ENCODE peak calls at places on chromosomes 3 and 15, in nine cellular contexts. One of them, this sample, is unnamed.

GRCh38 chr3:29577250-29577649 is 296.4 kb downstream of the RBMS3 start:
- DNase-seq in hypothalamus: no peak
- DNase-seq in T-helper 17 cell: no peak
- DNase-seq in GM13976: no peak
- DNase-seq in LoVo: no peak
- DNase-seq in M059J: no peak
- DNase-seq in NCI-H510A treated with DMSO at 0.1 percent for 48 hours: no peak
- DNase-seq in HEK293T: no peak
- DNase-seq in NCI-H69: no peak
- DNase-seq in this sample: no peak

GRCh38 chr3:25354071-25354470 is 74.0 kb upstream of the RARB start:
- DNase-seq in hypothalamus: no peak
- DNase-seq in T-helper 17 cell: no peak
- DNase-seq in GM13976: no peak
- DNase-seq in LoVo: no peak
- DNase-seq in M059J: peak
- DNase-seq in NCI-H510A treated with DMSO at 0.1 percent for 48 hours: no peak
- DNase-seq in HEK293T: no peak
- DNase-seq in NCI-H69: no peak
- DNase-seq in this sample: no peak

GRCh38 chr3:16240229-16241023 is 24.3 kb downstream of the DPH3 start:
- DNase-seq in hypothalamus: no peak
- DNase-seq in T-helper 17 cell: no peak
- DNase-seq in GM13976: no peak
- DNase-seq in LoVo: peak
- DNase-seq in M059J: peak
- DNase-seq in NCI-H510A treated with DMSO at 0.1 percent for 48 hours: no peak
- DNase-seq in HEK293T: no peak
- DNase-seq in NCI-H69: no peak
- DNase-seq in this sample: no peak

GRCh38 chr15:43067717-43068461 is 37.9 kb downstream of the UBR1 start:
- DNase-seq in hypothalamus: no peak
- DNase-seq in T-helper 17 cell: no peak
- DNase-seq in GM13976: peak
- DNase-seq in LoVo: no peak
- DNase-seq in M059J: no peak
- DNase-seq in NCI-H510A treated with DMSO at 0.1 percent for 48 hours: no peak
- DNase-seq in HEK293T: no peak
- DNase-seq in NCI-H69: no peak
- DNase-seq in this sample: no peak

GRCh38 chr3:111143-112069 is 85.2 kb upstream of the CHL1 start:
- DNase-seq in hypothalamus: no peak
- DNase-seq in T-helper 17 cell: no peak
- DNase-seq in GM13976: no peak
- DNase-seq in LoVo: peak
- DNase-seq in M059J: no peak
- DNase-seq in NCI-H510A treated with DMSO at 0.1 percent for 48 hours: peak
- DNase-seq in HEK293T: no peak
- DNase-seq in NCI-H69: peak
- DNase-seq in this sample: no peak

GRCh38 chr15:70508561-70509281 is 254.6 kb downstream of the UACA start:
- DNase-seq in hypothalamus: no peak
- DNase-seq in T-helper 17 cell: no peak
- DNase-seq in GM13976: no peak
- DNase-seq in LoVo: peak
- DNase-seq in M059J: peak
- DNase-seq in NCI-H510A treated with DMSO at 0.1 percent for 48 hours: no peak
- DNase-seq in HEK293T: no peak
- DNase-seq in NCI-H69: peak
- DNase-seq in this sample: peak

GRCh38 chr15:77370580-77370979 is 49.3 kb downstream of the PEAK1 start:
- DNase-seq in hypothalamus: no peak
- DNase-seq in T-helper 17 cell: no peak
- DNase-seq in GM13976: no peak
- DNase-seq in LoVo: no peak
- DNase-seq in M059J: peak
- DNase-seq in NCI-H510A treated with DMSO at 0.1 percent for 48 hours: no peak
- DNase-seq in HEK293T: no peak
- DNase-seq in NCI-H69: no peak
- DNase-seq in this sample: no peak

GRCh38 chr15:68196445-68197169 is 8.5 kb downstream of the CALML4 start:
- DNase-seq in hypothalamus: no peak
- DNase-seq in T-helper 17 cell: no peak
- DNase-seq in GM13976: no peak
- DNase-seq in LoVo: no peak
- DNase-seq in M059J: no peak
- DNase-seq in NCI-H510A treated with DMSO at 0.1 percent for 48 hours: no peak
- DNase-seq in HEK293T: no peak
- DNase-seq in NCI-H69: no peak
- DNase-seq in this sample: no peak

GRCh38 chr15:71634820-71635219 is 175.5 kb upstream of the NR2E3 start:
- DNase-seq in hypothalamus: no peak
- DNase-seq in T-helper 17 cell: no peak
- DNase-seq in GM13976: no peak
- DNase-seq in LoVo: no peak
- DNase-seq in M059J: no peak
- DNase-seq in NCI-H510A treated with DMSO at 0.1 percent for 48 hours: peak
- DNase-seq in HEK293T: no peak
- DNase-seq in NCI-H69: peak
- DNase-seq in this sample: no peak

GRCh38 chr15:44194397-44195150 is 497 bp downstream of the FRMD5 start:
- DNase-seq in hypothalamus: peak
- DNase-seq in T-helper 17 cell: no peak
- DNase-seq in GM13976: no peak
- DNase-seq in LoVo: peak
- DNase-seq in M059J: peak
- DNase-seq in NCI-H510A treated with DMSO at 0.1 percent for 48 hours: peak
- DNase-seq in HEK293T: peak
- DNase-seq in NCI-H69: peak
- DNase-seq in this sample: peak

GRCh38 chr15:68691667-68692066 is 112.9 kb downstream of the CORO2B start:
- DNase-seq in hypothalamus: no peak
- DNase-seq in T-helper 17 cell: no peak
- DNase-seq in GM13976: no peak
- DNase-seq in LoVo: no peak
- DNase-seq in M059J: peak
- DNase-seq in NCI-H510A treated with DMSO at 0.1 percent for 48 hours: peak
- DNase-seq in HEK293T: no peak
- DNase-seq in NCI-H69: peak
- DNase-seq in this sample: peak

This sample was measured in Calu3.